ENCODE peak calls at places on chromosomes 7 and 10, in ten cellular contexts. M, R, Y, X, J, I, U, E, G and Q are unnamed samples.

GRCh38 chr10:78433063-78433717 is 399.5 kb downstream of the RPS24 start:
- DNase-seq in R (no peak), M (no peak), Y (peak; percentile 18), G (no peak), X (no peak), U (no peak), J (no peak), I (no peak), E (no peak), Q (peak; percentile 45)

GRCh38 chr10:35574924-35575352 is 30.2 kb upstream of the GJD4 start:
- DNase-seq in X (no peak), I (no peak), R (peak; percentile 46), Y (no peak), U (no peak), E (peak; percentile 61), M (peak; percentile 81), J (peak; percentile 98), G (no peak), Q (no peak)

GRCh38 chr10:45444976-45445898 is 71.2 kb downstream of the ALOX5 start:
- DNase-seq in E (peak; percentile 70), R (no peak), U (no peak), I (no peak), M (no peak), J (no peak), Y (no peak), X (no peak), G (no peak), Q (no peak)

GRCh38 chr10:35306852-35307251 is 29.5 kb upstream of the CCNY start:
- DNase-seq in Y (no peak), I (no peak), J (peak; percentile 50), E (no peak), G (peak; percentile 7), M (no peak), U (no peak), X (no peak), R (no peak), Q (no peak)

GRCh38 chr10:80144302-80145131 is 12.0 kb downstream of the PLAC9 start:
- DNase-seq in I (no peak), J (no peak), E (peak; percentile 71), M (no peak), R (peak; percentile 38), G (peak; percentile 80), Y (no peak), X (no peak), U (peak; percentile 36), Q (peak; percentile 44)

GRCh38 chr7:133709036-133709880 is 417.9 kb upstream of the LRGUK start:
- DNase-seq in U (no peak), G (no peak), X (no peak), Y (no peak), M (no peak), E (no peak), I (no peak), R (no peak), J (no peak), Q (no peak)

GRCh38 chr10:12980080-12980656 is 21.3 kb downstream of the CCDC3 start:
- DNase-seq in J (no peak), R (no peak), Y (no peak), I (peak; percentile 28), G (no peak), U (no peak), X (no peak), M (no peak), E (no peak), Q (peak; percentile 97)

GRCh38 chr7:35691827-35692307 is 3.1 kb downstream of the HERPUD2 start:
- DNase-seq in E (no peak), X (no peak), U (no peak), G (no peak), J (peak; percentile 22), Y (no peak), R (peak; percentile 26), I (no peak), M (no peak), Q (peak; percentile 38)

GRCh38 chr7:74454059-74454947 is 597 bp downstream of the GTF2IRD1 start:
- DNase-seq in X (no peak), G (no peak), I (peak; percentile 50), E (peak; percentile 89), R (no peak), U (no peak), M (no peak), J (no peak), Y (peak; percentile 46), Q (no peak)

GRCh38 chr7:117986645-117987269 is 113.5 kb upstream of the CTTNBP2 start:
- DNase-seq in E (no peak), G (no peak), J (no peak), M (no peak), Y (no peak), U (no peak), X (no peak), I (no peak), R (no peak), Q (no peak)

GRCh38 chr7:124645704-124646103 is 119.9 kb downstream of the GPR37 start:
- DNase-seq in R (no peak), G (no peak), X (no peak), E (no peak), Y (no peak), U (no peak), M (no peak), J (no peak), I (no peak), Q (no peak)

GRCh38 chr7:107563072-107563760 is 504 bp downstream of the COG5 start:
- DNase-seq in J (peak; percentile 8), U (no peak), X (no peak), G (peak; percentile 70), I (no peak), E (peak; percentile 82), Y (no peak), M (no peak), R (no peak), Q (peak; percentile 53)

GRCh38 chr7:151351967-151352366 is 10.4 kb downstream of the NUB1 start:
- DNase-seq in R (no peak), M (no peak), X (no peak), Y (no peak), U (no peak), G (no peak), E (no peak), J (no peak), I (no peak), Q (peak; percentile 50)

GRCh38 chr10:58767652-58768051 is 255.0 kb downstream of the BICC1 start:
- DNase-seq in U (no peak), G (no peak), E (no peak), X (no peak), R (no peak), M (no peak), Y (no peak), I (no peak), J (no peak), Q (no peak)

GRCh38 chr10:132374176-132374575 is 22.8 kb upstream of the PWWP2B start:
- DNase-seq in E (peak; percentile 37), X (no peak), I (no peak), Y (no peak), M (no peak), U (peak; percentile 5), R (no peak), J (no peak), G (no peak), Q (no peak)